ENCODE peak calls at places on chromosome 21, in five cellular contexts. H is fibroblast of the conjunctiva, G is HFFc6, I is left lobe of liver, M is renal cortical epithelial cell. K is an unnamed sample.

GRCh38 chr21:38139380-38140168 is 117.2 kb upstream of the KCNJ15 start:
- DNase-seq in H (no peak), G (no peak), I (peak), M (peak), K (no peak)

GRCh38 chr21:37845535-37845934 is 70.7 kb downstream of the KCNJ6 start:
- DNase-seq in H (no peak), G (no peak), I (peak), M (peak), K (no peak)

GRCh38 chr21:43703068-43703880 is 15.7 kb upstream of the PDXK start:
- DNase-seq in H (peak), G (peak), I (no peak), M (peak), K (no peak)

GRCh38 chr21:44618909-44619308 is 7.0 kb downstream of the KRTAP10-8 start:
- DNase-seq in H (no peak), G (no peak), I (no peak), M (no peak), K (peak)

GRCh38 chr21:30194701-30195299 is 21.1 kb downstream of the CLDN8 start:
- DNase-seq in H (peak), G (no peak), I (no peak), M (peak), K (no peak)

GRCh38 chr21:43012596-43012995 is 38.2 kb downstream of the PKNOX1 start:
- DNase-seq in H (no peak), G (no peak), I (no peak), M (peak), K (no peak)

GRCh38 chr21:36190736-36191135 is 34.1 kb downstream of the DOP1B start:
- DNase-seq in H (no peak), G (no peak), I (no peak), M (no peak), K (no peak)

GRCh38 chr21:27703806-27704205 is 736.9 kb upstream of the ADAMTS5 start:
- DNase-seq in H (peak), G (no peak), I (no peak), M (no peak), K (no peak)

GRCh38 chr21:22728091-22728490 is 1729.9 kb downstream of the NCAM2 start:
- DNase-seq in H (no peak), G (no peak), I (no peak), M (no peak), K (no peak)

GRCh38 chr21:44490405-44490804 is 35.1 kb downstream of the LRRC3 start:
- DNase-seq in H (no peak), G (no peak), I (no peak), M (no peak), K (no peak)

GRCh38 chr21:44596068-44596725 is 3.9 kb upstream of the KRTAP10-6 start:
- DNase-seq in H (no peak), G (no peak), I (no peak), M (peak), K (no peak)